ENCODE peak calls at places on chromosomes 2 and 18, in five cellular contexts. D is hepatocyte; E is H1; Q is CD4-positive, alpha-beta T cell; C is pancreas. A is an unnamed sample.

GRCh38 chr2:145939949-145940348 is 1420.0 kb upstream of the ZEB2 start:
- DNase-seq in D (no peak), E (no peak), Q (no peak), C (no peak), A (no peak)

GRCh38 chr18:69941183-69941582 is 6.5 kb downstream of the CD226 start:
- DNase-seq in D (no peak), E (no peak), Q (no peak), C (no peak), A (no peak)

GRCh38 chr2:88081924-88082609 is 14.4 kb downstream of the SMYD1 start:
- DNase-seq in D (no peak), E (no peak), Q (no peak), C (no peak), A (no peak)

GRCh38 chr2:133240505-133241230 is 327.6 kb downstream of the NCKAP5 start:
- DNase-seq in D (no peak), E (no peak), Q (no peak), C (no peak), A (no peak)

GRCh38 chr2:179106342-179107178 is 56.6 kb upstream of the CCDC141 start:
- DNase-seq in D (peak; percentile 68), E (no peak), Q (no peak), C (peak; percentile 50), A (no peak)

GRCh38 chr2:95039978-95040377 is 14.5 kb downstream of the MAL start:
- DNase-seq in D (no peak), E (no peak), Q (no peak), C (no peak), A (no peak)

GRCh38 chr2:196163285-196163684 is 8.1 kb downstream of the STK17B start:
- DNase-seq in D (no peak), E (no peak), Q (no peak), C (no peak), A (no peak)

GRCh38 chr2:20562540-20563225 is 88.2 kb downstream of the HS1BP3 start:
- DNase-seq in D (no peak), E (no peak), Q (no peak), C (no peak), A (peak; percentile 37)

GRCh38 chr2:49045083-49045482 is 109.2 kb downstream of the FSHR start:
- DNase-seq in D (no peak), E (no peak), Q (no peak), C (no peak), A (no peak)

GRCh38 chr2:42931818-42932195 is 139.4 kb upstream of the HAAO start:
- DNase-seq in D (no peak), E (no peak), Q (no peak), C (no peak), A (no peak)

GRCh38 chr2:101763496-101764333 is 66.2 kb downstream of the MAP4K4 start:
- DNase-seq in D (no peak), E (no peak), Q (no peak), C (no peak), A (no peak)

GRCh38 chr2:101770672-101771071 is 73.2 kb downstream of the MAP4K4 start:
- DNase-seq in D (peak; percentile 40), E (no peak), Q (no peak), C (no peak), A (no peak)

GRCh38 chr2:101766337-101766736 is 68.8 kb downstream of the MAP4K4 start:
- DNase-seq in D (no peak), E (no peak), Q (no peak), C (no peak), A (no peak)

GRCh38 chr2:101768480-101769077 is 71.1 kb downstream of the MAP4K4 start:
- DNase-seq in D (no peak), E (no peak), Q (no peak), C (no peak), A (no peak)

GRCh38 chr2:101766871-101767739 is 69.6 kb downstream of the MAP4K4 start:
- DNase-seq in D (no peak), E (no peak), Q (no peak), C (no peak), A (no peak)
- H3K27ac ChIP-seq in D (peak overlapping the region; percentile 54), E (no peak overlapping the region), Q (no peak overlapping the region), C (peak overlapping the region; percentile 33), A (peak overlapping the region; percentile 53)

GRCh38 chr2:68907923-68908253 is 36.7 kb upstream of the BMP10 start:
- DNase-seq in D (no peak), E (no peak), Q (no peak), C (no peak), A (no peak)

GRCh38 chr2:68907232-68907922 is 36.2 kb upstream of the BMP10 start:
- DNase-seq in D (no peak), E (no peak), Q (no peak), C (no peak), A (no peak)

GRCh38 chr2:68909793-68910674 is 38.8 kb upstream of the BMP10 start:
- DNase-seq in D (peak; percentile 83), E (peak; percentile 80), Q (peak; percentile 47), C (peak; percentile 34), A (no peak)

GRCh38 chr2:68911246-68911645 is 40.0 kb upstream of the BMP10 start:
- DNase-seq in D (no peak), E (no peak), Q (no peak), C (no peak), A (no peak)

DNA sequence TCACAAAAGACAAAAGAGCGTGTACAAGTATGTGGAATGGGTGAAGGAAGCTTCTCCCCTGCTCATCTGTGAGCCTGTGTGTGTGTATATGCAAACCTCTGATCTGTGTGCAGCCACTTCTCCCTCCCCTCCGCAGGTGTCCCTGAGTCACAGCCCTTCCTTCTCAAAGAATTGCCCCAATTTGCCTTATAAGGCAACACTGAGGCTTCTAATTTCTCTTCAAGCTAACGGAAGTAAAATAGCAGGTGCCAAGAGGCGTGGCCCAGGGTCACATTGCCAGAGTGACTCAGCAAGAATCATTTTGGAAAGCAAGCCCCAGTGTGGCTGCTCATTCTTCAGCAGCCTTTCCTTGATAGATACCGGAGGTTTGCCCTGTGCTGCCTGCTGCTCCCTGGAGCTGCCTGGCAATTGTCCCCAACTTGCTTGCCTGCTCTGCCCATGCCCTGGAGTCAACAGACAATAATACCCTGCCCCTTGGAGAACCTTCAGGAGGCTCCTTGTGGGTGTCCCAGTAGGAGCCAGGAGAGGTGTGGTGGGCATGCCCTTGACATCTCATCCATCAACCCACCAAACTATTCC is 37.3 kb upstream of the BMP10 start:
- DNase-seq in D (peak; percentile 37), E (no peak), Q (peak; percentile 85), C (peak; percentile 70), A (peak; percentile 83)
- H3K27ac ChIP-seq in D (no peak overlapping the region), E (peak overlapping the region; percentile 69), Q (peak overlapping the region; percentile 41), C (peak overlapping the region; percentile 42), A (peak overlapping the region; percentile 48)

GRCh38 chr2:221848286-221848685 is 276.2 kb upstream of the EPHA4 start:
- DNase-seq in D (no peak), E (no peak), Q (no peak), C (no peak), A (no peak)

GRCh38 chr2:221844187-221844586 is 272.1 kb upstream of the EPHA4 start:
- DNase-seq in D (no peak), E (no peak), Q (no peak), C (no peak), A (no peak)

GRCh38 chr2:221850076-221850475 is 278.0 kb upstream of the EPHA4 start:
- DNase-seq in D (no peak), E (no peak), Q (no peak), C (no peak), A (no peak)

GRCh38 chr2:221844966-221845365 is 272.9 kb upstream of the EPHA4 start:
- DNase-seq in D (no peak), E (no peak), Q (no peak), C (no peak), A (no peak)
- H3K27ac ChIP-seq in D (no peak overlapping the region), E (no peak overlapping the region), Q (no peak overlapping the region), C (no peak overlapping the region), A (no peak overlapping the region)

DNA sequence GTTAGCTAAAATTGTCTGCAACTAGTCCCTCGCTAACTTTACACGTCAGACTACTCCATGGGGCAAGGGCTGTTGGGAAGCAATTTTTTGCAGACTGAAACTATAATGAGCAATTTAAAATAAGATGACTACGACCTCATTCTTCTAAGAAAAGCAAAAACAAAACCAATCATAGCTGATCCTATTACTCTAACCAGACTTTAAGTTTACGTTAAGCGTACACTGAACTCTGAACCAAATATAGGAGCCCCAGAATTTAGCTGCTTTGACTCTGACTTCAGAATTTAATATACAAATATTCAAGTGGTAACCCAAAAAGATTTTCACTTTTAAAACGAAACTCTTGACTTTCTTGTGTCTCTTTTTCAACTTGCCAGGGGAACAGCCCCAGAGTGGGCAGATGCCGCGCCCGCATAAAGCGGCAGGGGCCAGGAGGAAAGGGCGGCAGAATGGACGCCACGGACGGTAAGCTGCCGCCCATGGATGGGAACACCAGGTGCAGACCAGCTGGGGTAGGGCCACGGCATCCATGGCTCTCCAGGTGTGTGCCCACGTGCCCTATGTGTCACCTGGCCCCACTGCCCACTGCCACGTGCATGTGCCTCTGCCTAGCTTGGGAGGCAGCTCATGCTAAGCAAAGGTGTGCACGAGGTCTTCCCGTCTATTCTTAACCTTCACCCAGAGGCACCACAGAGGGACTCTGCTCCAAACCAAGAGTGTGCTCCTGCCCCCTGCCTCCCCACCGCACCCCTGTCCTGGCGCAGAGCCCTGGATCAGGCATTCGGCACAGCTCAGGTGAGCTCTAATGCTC is 217.6 kb downstream of the HDAC4 start:
- DNase-seq in D (no peak), E (no peak), Q (no peak), C (peak; percentile 7), A (peak; percentile 57)
- H3K27ac ChIP-seq in D (peak overlapping the region; percentile 69), E (no peak overlapping the region), Q (no peak overlapping the region), C (no peak overlapping the region), A (no peak overlapping the region)

DNA sequence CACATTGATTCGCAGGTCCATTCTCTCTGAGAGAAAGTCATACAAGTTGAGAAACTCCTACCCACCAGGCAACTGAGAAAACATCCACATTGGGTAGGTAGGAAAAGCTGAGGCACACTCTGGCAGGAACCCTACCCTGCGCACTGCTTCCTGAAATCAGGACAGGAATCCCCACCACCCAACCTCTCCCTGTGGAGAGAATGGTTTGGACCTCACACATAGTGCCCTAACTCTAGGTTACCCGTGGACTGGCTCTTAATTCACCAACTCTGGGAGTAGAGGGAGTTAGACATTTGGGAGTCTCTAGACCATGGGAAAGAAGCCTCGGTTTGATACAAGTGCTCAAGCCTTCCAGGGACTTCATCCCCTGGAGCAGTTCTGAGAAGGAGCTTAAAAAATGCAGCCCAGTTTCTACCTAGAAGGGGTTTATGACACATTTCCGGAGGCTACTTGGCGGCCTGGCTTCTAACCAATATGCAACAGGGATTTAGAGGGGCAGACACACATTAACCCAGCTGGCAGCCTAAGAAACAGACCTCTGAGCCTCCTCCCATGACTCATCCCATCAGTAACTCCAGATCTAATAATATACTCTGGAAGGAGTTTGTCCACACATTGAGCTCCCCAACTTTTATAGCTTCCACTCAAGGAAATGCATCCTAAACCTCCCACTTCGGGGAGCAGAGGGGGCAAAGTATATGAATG is 136.7 kb downstream of the EML6 start:
- DNase-seq in D (peak; percentile 49), E (no peak), Q (no peak), C (no peak), A (no peak)
- H3K27ac ChIP-seq in D (no peak overlapping the region), E (no peak overlapping the region), Q (no peak overlapping the region), C (no peak overlapping the region), A (no peak overlapping the region)

GRCh38 chr18:5155180-5155906 is 41.7 kb downstream of the AKAIN1 start:
- DNase-seq in D (no peak), E (no peak), Q (no peak), C (no peak), A (no peak)
- H3K27ac ChIP-seq in D (no peak overlapping the region), E (no peak overlapping the region), Q (no peak overlapping the region), C (no peak overlapping the region), A (no peak overlapping the region)

GRCh38 chr2:148900350-148900749 is 25.3 kb downstream of the KIF5C start:
- DNase-seq in D (no peak), E (no peak), Q (no peak), C (no peak), A (no peak)
- H3K27ac ChIP-seq in D (no peak overlapping the region), E (no peak overlapping the region), Q (no peak overlapping the region), C (no peak overlapping the region), A (no peak overlapping the region)

A was measured in upper lobe of right lung.